ENCODE peak calls at places on chromosomes 3 and 15, in nine cellular contexts. One of them, this sample, is unnamed.

GRCh38 chr15:73704869-73705645 is 20.9 kb downstream of the CD276 start:
- DNase-seq in gastrocnemius medialis: peak; percentile 11
- DNase-seq in A549: peak; percentile 53
- DNase-seq in right lobe of liver: peak; percentile 60
- DNase-seq in sigmoid colon: peak; percentile 79
- DNase-seq in heart left ventricle: peak; percentile 44
- DNase-seq in IMR-90: peak; percentile 28
- DNase-seq in endothelial cell of umbilical vein: peak; percentile 52
- DNase-seq in spleen: peak; percentile 87
- DNase-seq in this sample: peak; percentile 71

GRCh38 chr15:79450648-79451047 is 18.5 kb downstream of the MINAR1 start:
- DNase-seq in gastrocnemius medialis: no peak
- DNase-seq in A549: no peak
- DNase-seq in right lobe of liver: no peak
- DNase-seq in sigmoid colon: no peak
- DNase-seq in heart left ventricle: no peak
- DNase-seq in IMR-90: no peak
- DNase-seq in endothelial cell of umbilical vein: no peak
- DNase-seq in spleen: no peak
- DNase-seq in this sample: no peak

GRCh38 chr3:42262525-42262924 is 3.5 kb downstream of the CCK start:
- DNase-seq in gastrocnemius medialis: no peak
- DNase-seq in A549: peak; percentile 14
- DNase-seq in right lobe of liver: no peak
- DNase-seq in sigmoid colon: no peak
- DNase-seq in heart left ventricle: no peak
- DNase-seq in IMR-90: peak; percentile 80
- DNase-seq in endothelial cell of umbilical vein: no peak
- DNase-seq in spleen: no peak
- DNase-seq in this sample: no peak

GRCh38 chr3:20323307-20323927 is 137.4 kb upstream of the SGO1 start:
- DNase-seq in gastrocnemius medialis: no peak
- DNase-seq in A549: no peak
- DNase-seq in right lobe of liver: no peak
- DNase-seq in sigmoid colon: no peak
- DNase-seq in heart left ventricle: no peak
- DNase-seq in IMR-90: no peak
- DNase-seq in endothelial cell of umbilical vein: no peak
- DNase-seq in spleen: no peak
- DNase-seq in this sample: no peak

GRCh38 chr3:153221748-153222162 is 59.7 kb downstream of the RAP2B start:
- DNase-seq in gastrocnemius medialis: peak; percentile 31
- DNase-seq in A549: no peak
- DNase-seq in right lobe of liver: peak; percentile 63
- DNase-seq in sigmoid colon: peak; percentile 80
- DNase-seq in heart left ventricle: peak; percentile 72
- DNase-seq in IMR-90: peak; percentile 99
- DNase-seq in endothelial cell of umbilical vein: peak; percentile 95
- DNase-seq in spleen: peak; percentile 85
- DNase-seq in this sample: peak; percentile 53

GRCh38 chr3:2156244-2156847 is 57.7 kb downstream of the CNTN4 start:
- DNase-seq in gastrocnemius medialis: no peak
- DNase-seq in A549: peak; percentile 6
- DNase-seq in right lobe of liver: no peak
- DNase-seq in sigmoid colon: no peak
- DNase-seq in heart left ventricle: no peak
- DNase-seq in IMR-90: no peak
- DNase-seq in endothelial cell of umbilical vein: no peak
- DNase-seq in spleen: no peak
- DNase-seq in this sample: peak; percentile 72

GRCh38 chr3:47577583-47578118 is 1.0 kb downstream of the CSPG5 start:
- DNase-seq in gastrocnemius medialis: no peak
- DNase-seq in A549: no peak
- DNase-seq in right lobe of liver: peak; percentile 53
- DNase-seq in sigmoid colon: no peak
- DNase-seq in heart left ventricle: no peak
- DNase-seq in IMR-90: no peak
- DNase-seq in endothelial cell of umbilical vein: peak; percentile 30
- DNase-seq in spleen: peak; percentile 80
- DNase-seq in this sample: no peak

GRCh38 chr15:61441901-61442300 is 212.8 kb upstream of the RORA start:
- DNase-seq in gastrocnemius medialis: no peak
- DNase-seq in A549: no peak
- DNase-seq in right lobe of liver: no peak
- DNase-seq in sigmoid colon: no peak
- DNase-seq in heart left ventricle: no peak
- DNase-seq in IMR-90: no peak
- DNase-seq in endothelial cell of umbilical vein: no peak
- DNase-seq in spleen: no peak
- DNase-seq in this sample: no peak

GRCh38 chr3:89925976-89926375 is 818.6 kb downstream of the EPHA3 start:
- DNase-seq in gastrocnemius medialis: no peak
- DNase-seq in A549: no peak
- DNase-seq in right lobe of liver: no peak
- DNase-seq in sigmoid colon: no peak
- DNase-seq in heart left ventricle: no peak
- DNase-seq in IMR-90: no peak
- DNase-seq in endothelial cell of umbilical vein: no peak
- DNase-seq in spleen: no peak
- DNase-seq in this sample: no peak

GRCh38 chr3:140290105-140290504 is 355.1 kb downstream of the CLSTN2 start:
- DNase-seq in gastrocnemius medialis: no peak
- DNase-seq in A549: no peak
- DNase-seq in right lobe of liver: no peak
- DNase-seq in sigmoid colon: no peak
- DNase-seq in heart left ventricle: no peak
- DNase-seq in IMR-90: no peak
- DNase-seq in endothelial cell of umbilical vein: no peak
- DNase-seq in spleen: no peak
- DNase-seq in this sample: no peak

GRCh38 chr3:56915969-56916586 is 114.3 kb upstream of the ARHGEF3 start:
- DNase-seq in gastrocnemius medialis: no peak
- DNase-seq in A549: no peak
- DNase-seq in right lobe of liver: peak; percentile 46
- DNase-seq in sigmoid colon: no peak
- DNase-seq in heart left ventricle: peak; percentile 48
- DNase-seq in IMR-90: no peak
- DNase-seq in endothelial cell of umbilical vein: no peak
- DNase-seq in spleen: peak; percentile 88
- DNase-seq in this sample: no peak

GRCh38 chr3:98259707-98260106 is 4.3 kb upstream of the OR5H6 start:
- DNase-seq in gastrocnemius medialis: no peak
- DNase-seq in A549: no peak
- DNase-seq in right lobe of liver: no peak
- DNase-seq in sigmoid colon: no peak
- DNase-seq in heart left ventricle: no peak
- DNase-seq in IMR-90: no peak
- DNase-seq in endothelial cell of umbilical vein: no peak
- DNase-seq in spleen: no peak
- DNase-seq in this sample: no peak

GRCh38 chr3:126126811-126127431 is 43.0 kb upstream of the SLC41A3 start:
- DNase-seq in gastrocnemius medialis: peak; percentile 0
- DNase-seq in A549: no peak
- DNase-seq in right lobe of liver: peak; percentile 45
- DNase-seq in sigmoid colon: peak; percentile 50
- DNase-seq in heart left ventricle: no peak
- DNase-seq in IMR-90: no peak
- DNase-seq in endothelial cell of umbilical vein: no peak
- DNase-seq in spleen: peak; percentile 61
- DNase-seq in this sample: no peak

GRCh38 chr3:184805351-184806038 is 6.5 kb upstream of the VPS8 start:
- DNase-seq in gastrocnemius medialis: no peak
- DNase-seq in A549: no peak
- DNase-seq in right lobe of liver: no peak
- DNase-seq in sigmoid colon: no peak
- DNase-seq in heart left ventricle: no peak
- DNase-seq in IMR-90: no peak
- DNase-seq in endothelial cell of umbilical vein: peak; percentile 6
- DNase-seq in spleen: no peak
- DNase-seq in this sample: no peak

GRCh38 chr3:184802150-184802549 is 9.8 kb upstream of the VPS8 start:
- DNase-seq in gastrocnemius medialis: no peak
- DNase-seq in A549: no peak
- DNase-seq in right lobe of liver: no peak
- DNase-seq in sigmoid colon: no peak
- DNase-seq in heart left ventricle: no peak
- DNase-seq in IMR-90: no peak
- DNase-seq in endothelial cell of umbilical vein: no peak
- DNase-seq in spleen: no peak
- DNase-seq in this sample: no peak

GRCh38 chr3:184798120-184798519 is 13.8 kb upstream of the VPS8 start:
- DNase-seq in gastrocnemius medialis: no peak
- DNase-seq in A549: no peak
- DNase-seq in right lobe of liver: no peak
- DNase-seq in sigmoid colon: no peak
- DNase-seq in heart left ventricle: no peak
- DNase-seq in IMR-90: no peak
- DNase-seq in endothelial cell of umbilical vein: no peak
- DNase-seq in spleen: no peak
- DNase-seq in this sample: no peak

GRCh38 chr3:184800349-184800748 is 11.6 kb upstream of the VPS8 start:
- DNase-seq in gastrocnemius medialis: no peak
- DNase-seq in A549: no peak
- DNase-seq in right lobe of liver: no peak
- DNase-seq in sigmoid colon: no peak
- DNase-seq in heart left ventricle: no peak
- DNase-seq in IMR-90: no peak
- DNase-seq in endothelial cell of umbilical vein: no peak
- DNase-seq in spleen: no peak
- DNase-seq in this sample: no peak

GRCh38 chr3:184801241-184801640 is 10.7 kb upstream of the VPS8 start:
- DNase-seq in gastrocnemius medialis: no peak
- DNase-seq in A549: no peak
- DNase-seq in right lobe of liver: no peak
- DNase-seq in sigmoid colon: no peak
- DNase-seq in heart left ventricle: no peak
- DNase-seq in IMR-90: no peak
- DNase-seq in endothelial cell of umbilical vein: no peak
- DNase-seq in spleen: no peak
- DNase-seq in this sample: no peak
- TF ChIP-seq POLR2A in gastrocnemius medialis: no peak
- TF ChIP-seq POLR2A in A549: no peak
- TF ChIP-seq POLR2A in right lobe of liver: no peak
- TF ChIP-seq POLR2A in sigmoid colon: no peak
- TF ChIP-seq POLR2A in heart left ventricle: no peak
- TF ChIP-seq POLR2A in IMR-90: no peak
- TF ChIP-seq POLR2A in endothelial cell of umbilical vein: no peak
- TF ChIP-seq POLR2A in spleen: no peak
- TF ChIP-seq POLR2A in this sample: no peak

GRCh38 chr3:147773236-147773635 is 364.1 kb downstream of the ZIC1 start:
- DNase-seq in gastrocnemius medialis: no peak
- DNase-seq in A549: no peak
- DNase-seq in right lobe of liver: no peak
- DNase-seq in sigmoid colon: no peak
- DNase-seq in heart left ventricle: no peak
- DNase-seq in IMR-90: no peak
- DNase-seq in endothelial cell of umbilical vein: no peak
- DNase-seq in spleen: no peak
- DNase-seq in this sample: no peak
- H3K4me3 ChIP-seq in gastrocnemius medialis: no peak overlapping the region
- H3K4me3 ChIP-seq in A549: no peak overlapping the region
- H3K4me3 ChIP-seq in right lobe of liver: no peak overlapping the region
- H3K4me3 ChIP-seq in sigmoid colon: no peak overlapping the region
- H3K4me3 ChIP-seq in heart left ventricle: no peak overlapping the region
- H3K4me3 ChIP-seq in IMR-90: no peak overlapping the region
- H3K4me3 ChIP-seq in endothelial cell of umbilical vein: no peak overlapping the region
- H3K4me3 ChIP-seq in spleen: no peak overlapping the region
- H3K4me3 ChIP-seq in this sample: no peak overlapping the region

GRCh38 chr3:197525706-197526105 is 30.1 kb downstream of the BDH1 start:
- DNase-seq in gastrocnemius medialis: no peak
- DNase-seq in A549: no peak
- DNase-seq in right lobe of liver: no peak
- DNase-seq in sigmoid colon: no peak
- DNase-seq in heart left ventricle: no peak
- DNase-seq in IMR-90: peak; percentile 21
- DNase-seq in endothelial cell of umbilical vein: no peak
- DNase-seq in spleen: peak; percentile 53
- DNase-seq in this sample: no peak
- TF ChIP-seq CTCF in gastrocnemius medialis: no peak
- TF ChIP-seq CTCF in A549: peak; percentile 20
- TF ChIP-seq CTCF in right lobe of liver: no peak
- TF ChIP-seq CTCF in sigmoid colon: no peak
- TF ChIP-seq CTCF in heart left ventricle: no peak
- TF ChIP-seq CTCF in IMR-90: peak; percentile 39
- TF ChIP-seq CTCF in endothelial cell of umbilical vein: no peak
- TF ChIP-seq CTCF in spleen: no peak
- TF ChIP-seq CTCF in this sample: no peak

DNA sequence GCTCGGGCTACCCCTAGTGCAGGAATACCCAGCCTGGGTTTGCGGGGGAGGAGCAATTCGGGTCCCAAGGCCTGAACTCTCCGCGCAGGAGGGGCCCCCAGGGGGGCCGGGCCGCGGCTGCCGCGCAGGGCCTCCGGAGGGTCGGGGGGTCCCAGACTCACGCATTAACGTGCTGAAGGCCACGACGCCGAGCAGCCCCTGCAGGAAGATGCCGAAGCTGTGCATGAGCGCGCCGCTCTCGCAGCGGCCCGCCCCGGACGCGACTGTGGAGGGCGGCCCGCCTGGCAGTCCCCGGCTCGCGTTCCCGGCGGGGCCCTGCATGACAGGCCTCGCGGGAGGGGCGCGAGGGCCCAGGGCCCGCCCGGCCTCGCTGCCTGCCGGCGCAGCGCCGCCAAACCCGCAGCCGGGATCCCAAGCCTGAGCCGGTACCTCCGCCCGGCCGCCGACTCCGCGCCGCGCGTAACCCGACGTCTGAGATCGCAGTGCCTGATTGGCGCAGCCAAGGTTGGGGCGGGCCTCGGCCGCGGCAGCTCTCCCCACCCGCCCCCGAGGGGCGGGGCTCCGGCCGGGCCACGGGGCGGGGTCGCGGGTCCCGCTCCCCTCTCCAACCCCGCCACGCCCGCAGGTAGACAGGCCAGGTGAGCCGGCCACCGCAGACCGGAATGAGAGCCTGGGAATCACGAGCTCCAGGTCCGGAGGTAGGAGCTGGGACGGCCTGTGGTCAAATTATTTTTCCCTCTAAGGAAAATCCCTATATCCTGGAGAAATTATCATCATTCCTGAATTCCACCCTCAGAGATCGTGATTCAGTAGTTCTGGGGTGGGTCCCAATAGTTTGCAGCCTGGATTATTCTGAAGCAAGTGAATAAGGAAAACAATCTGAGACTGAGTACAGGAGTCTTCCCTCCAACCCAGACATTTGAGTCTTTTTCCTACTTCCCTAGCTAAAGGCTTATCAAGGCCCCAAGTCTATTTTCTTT is at the start of gene STIMATE:
- DNase-seq in gastrocnemius medialis: peak; percentile 77
- DNase-seq in A549: peak; percentile 80
- DNase-seq in right lobe of liver: peak; percentile 92
- DNase-seq in sigmoid colon: peak; percentile 92
- DNase-seq in heart left ventricle: peak; percentile 90
- DNase-seq in IMR-90: peak; percentile 73
- DNase-seq in endothelial cell of umbilical vein: peak; percentile 84
- DNase-seq in spleen: peak; percentile 98
- DNase-seq in this sample: peak; percentile 93
- TF ChIP-seq POLR2A in gastrocnemius medialis: peak; percentile 80
- TF ChIP-seq POLR2A in A549: peak; percentile 72
- TF ChIP-seq POLR2A in right lobe of liver: peak; percentile 73
- TF ChIP-seq POLR2A in sigmoid colon: no peak
- TF ChIP-seq POLR2A in heart left ventricle: no peak
- TF ChIP-seq POLR2A in IMR-90: no peak
- TF ChIP-seq POLR2A in endothelial cell of umbilical vein: peak; percentile 72
- TF ChIP-seq POLR2A in spleen: no peak
- TF ChIP-seq POLR2A in this sample: no peak

GRCh38 chr3:12962292-12962691 is 110.9 kb downstream of the IQSEC1 start:
- DNase-seq in gastrocnemius medialis: no peak
- DNase-seq in A549: no peak
- DNase-seq in right lobe of liver: no peak
- DNase-seq in sigmoid colon: no peak
- DNase-seq in heart left ventricle: no peak
- DNase-seq in IMR-90: no peak
- DNase-seq in endothelial cell of umbilical vein: no peak
- DNase-seq in spleen: no peak
- DNase-seq in this sample: no peak
- H3K4me3 ChIP-seq in gastrocnemius medialis: no peak overlapping the region
- H3K4me3 ChIP-seq in A549: no peak overlapping the region
- H3K4me3 ChIP-seq in right lobe of liver: no peak overlapping the region
- H3K4me3 ChIP-seq in sigmoid colon: no peak overlapping the region
- H3K4me3 ChIP-seq in heart left ventricle: no peak overlapping the region
- H3K4me3 ChIP-seq in IMR-90: no peak overlapping the region
- H3K4me3 ChIP-seq in endothelial cell of umbilical vein: no peak overlapping the region
- H3K4me3 ChIP-seq in spleen: no peak overlapping the region
- H3K4me3 ChIP-seq in this sample: no peak overlapping the region

This sample was measured in testis.